ENCODE peak calls at places on chromosome 22, in ten cellular contexts. C is body of pancreas, R is transverse colon, J is psoas muscle, K is tibial nerve, S is adipocyte, H is left lung, T is left ventricle myocardium inferior, A is skeletal muscle cell, B is HL-60. Z is an unnamed sample.

GRCh38 chr22:47240116-47240515 is 477.7 kb downstream of the TBC1D22A start:
- DNase-seq in C (no peak), R (no peak), J (no peak), K (no peak), S (no peak), H (no peak), T (no peak), A (no peak), B (no peak), Z (no peak)

GRCh38 chr22:48585916-48586798 is 1241.5 kb downstream of the BRD1 start:
- DNase-seq in C (no peak), R (no peak), J (peak; percentile 25), K (no peak), S (no peak), H (no peak), T (no peak), A (no peak), B (no peak), Z (no peak)

GRCh38 chr22:49663311-49663711 is 164.4 kb downstream of the BRD1 start:
- DNase-seq in C (peak; percentile 8), R (no peak), J (no peak), K (no peak), S (no peak), H (no peak), T (no peak), A (no peak), B (no peak), Z (no peak)

GRCh38 chr22:41873391-41873790 is 40.5 kb downstream of the SREBF2 start:
- DNase-seq in C (no peak), R (no peak), J (no peak), K (no peak), S (no peak), H (no peak), T (no peak), A (no peak), B (no peak), Z (no peak)

GRCh38 chr22:23180301-23180892 is at the start of gene BCR:
- DNase-seq in C (peak; percentile 77), R (peak; percentile 82), J (peak; percentile 78), K (peak; percentile 58), S (peak; percentile 89), H (peak; percentile 72), T (peak; percentile 83), A (peak; percentile 30), B (no peak), Z (peak; percentile 57)

GRCh38 chr22:41833369-41834004 is 582 bp downstream of the SREBF2 start:
- DNase-seq in C (peak; percentile 49), R (peak; percentile 57), J (peak; percentile 73), K (peak; percentile 33), S (peak; percentile 71), H (peak; percentile 62), T (peak; percentile 30), A (no peak), B (peak; percentile 68), Z (peak; percentile 25)

GRCh38 chr22:40818192-40818746 is 877 bp downstream of the SLC25A17 start:
- DNase-seq in C (no peak), R (no peak), J (no peak), K (no peak), S (no peak), H (no peak), T (no peak), A (no peak), B (no peak), Z (no peak)

GRCh38 chr22:49524362-49524761 is 303.3 kb downstream of the BRD1 start:
- DNase-seq in C (no peak), R (no peak), J (no peak), K (no peak), S (no peak), H (no peak), T (no peak), A (no peak), B (no peak), Z (no peak)

GRCh38 chr22:42856179-42856864 is 751 bp downstream of the ARFGAP3 start:
- DNase-seq in C (peak; percentile 72), R (peak; percentile 71), J (peak; percentile 84), K (no peak), S (peak; percentile 73), H (peak; percentile 79), T (peak; percentile 62), A (no peak), B (peak; percentile 28), Z (peak; percentile 37)

GRCh38 chr22:41746563-41747400 is 47.5 kb downstream of the MEI1 start:
- DNase-seq in C (peak; percentile 76), R (peak; percentile 77), J (peak; percentile 79), K (peak; percentile 24), S (peak; percentile 91), H (peak; percentile 75), T (peak; percentile 51), A (peak; percentile 45), B (peak; percentile 69), Z (peak; percentile 84)

GRCh38 chr22:30777589-30777988 is 82.9 kb downstream of the OSBP2 start:
- DNase-seq in C (no peak), R (no peak), J (no peak), K (no peak), S (no peak), H (no peak), T (no peak), A (peak; percentile 46), B (no peak), Z (no peak)

GRCh38 chr22:24826710-24827285 is 20.8 kb downstream of the SGSM1 start:
- DNase-seq in C (no peak), R (peak; percentile 14), J (no peak), K (no peak), S (no peak), H (no peak), T (no peak), A (no peak), B (no peak), Z (no peak)
- H3K4me3 ChIP-seq in C (no peak overlapping the region), R (no peak overlapping the region), J (no peak overlapping the region), K (no peak overlapping the region), S (no peak overlapping the region), H (no peak overlapping the region), T (no peak overlapping the region), A (no peak overlapping the region), B (no peak overlapping the region), Z (no peak overlapping the region)

GRCh38 chr22:26168934-26169311 is 339 bp upstream of the SEZ6L start:
- DNase-seq in C (no peak), R (no peak), J (no peak), K (no peak), S (no peak), H (no peak), T (peak; percentile 13), A (no peak), B (no peak), Z (no peak)

GRCh38 chr22:26172389-26172990 is 3.2 kb downstream of the SEZ6L start:
- DNase-seq in C (peak; percentile 53), R (peak; percentile 33), J (peak; percentile 58), K (no peak), S (peak; percentile 41), H (no peak), T (no peak), A (no peak), B (no peak), Z (peak; percentile 22)

GRCh38 chr22:26169312-26170111 is at the start of gene SEZ6L:
- DNase-seq in C (no peak), R (no peak), J (peak; percentile 57), K (no peak), S (peak; percentile 48), H (no peak), T (peak; percentile 22), A (no peak), B (peak; percentile 30), Z (no peak)

GRCh38 chr22:26170112-26170492 is 840 bp downstream of the SEZ6L start:
- DNase-seq in C (no peak), R (no peak), J (no peak), K (no peak), S (no peak), H (no peak), T (no peak), A (no peak), B (no peak), Z (no peak)

DNA sequence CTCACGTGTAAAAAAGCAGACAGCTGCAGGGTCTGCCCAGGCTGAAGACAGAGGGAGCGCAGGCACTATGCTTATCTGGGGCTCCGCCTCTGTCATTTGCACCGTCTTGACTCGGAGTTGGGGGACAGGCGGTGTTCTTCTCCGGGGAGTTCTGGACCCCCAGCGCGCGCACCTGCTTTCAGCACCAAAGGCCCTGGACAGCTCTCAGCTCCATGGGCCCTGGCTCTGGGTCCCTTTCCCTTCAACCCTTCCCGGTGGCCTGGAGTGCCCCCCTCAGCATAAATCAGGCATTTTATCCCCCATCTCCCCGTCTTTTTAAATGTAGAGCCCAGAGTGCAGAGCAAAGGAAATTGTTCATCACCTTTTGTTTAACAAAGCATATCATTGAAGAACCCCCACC is 1.5 kb downstream of the SEZ6L start:
- DNase-seq in C (no peak), R (no peak), J (no peak), K (no peak), S (no peak), H (no peak), T (peak; percentile 13), A (no peak), B (no peak), Z (no peak)
- H3K4me3 ChIP-seq in C (no peak overlapping the region), R (no peak overlapping the region), J (no peak overlapping the region), K (no peak overlapping the region), S (no peak overlapping the region), H (no peak overlapping the region), T (no peak overlapping the region), A (no peak overlapping the region), B (no peak overlapping the region), Z (no peak overlapping the region)

GRCh38 chr22:43995798-43996169 is 28.3 kb upstream of the PARVB start:
- DNase-seq in C (no peak), R (no peak), J (no peak), K (no peak), S (no peak), H (no peak), T (no peak), A (no peak), B (no peak), Z (no peak)
- H3K4me3 ChIP-seq in C (no peak overlapping the region), R (no peak overlapping the region), J (peak overlapping the region; percentile 25), K (peak overlapping the region; percentile 17), S (no peak overlapping the region), H (no peak overlapping the region), T (peak overlapping the region; percentile 48), A (no peak overlapping the region), B (no peak overlapping the region), Z (no peak overlapping the region)

GRCh38 chr22:37418627-37419369 is 8.5 kb downstream of the ELFN2 start:
- DNase-seq in C (no peak), R (peak; percentile 22), J (no peak), K (no peak), S (no peak), H (peak; percentile 62), T (no peak), A (no peak), B (no peak), Z (no peak)

GRCh38 chr22:37419370-37419915 is 7.8 kb downstream of the ELFN2 start:
- DNase-seq in C (no peak), R (no peak), J (no peak), K (no peak), S (no peak), H (no peak), T (no peak), A (no peak), B (no peak), Z (no peak)

GRCh38 chr22:37421468-37421877 is 5.8 kb downstream of the ELFN2 start:
- DNase-seq in C (no peak), R (no peak), J (no peak), K (no peak), S (no peak), H (no peak), T (no peak), A (no peak), B (no peak), Z (no peak)

GRCh38 chr22:37419916-37420655 is 7.2 kb downstream of the ELFN2 start:
- DNase-seq in C (no peak), R (no peak), J (no peak), K (no peak), S (peak; percentile 24), H (no peak), T (no peak), A (no peak), B (no peak), Z (no peak)

GRCh38 chr22:37420656-37421467 is 6.4 kb downstream of the ELFN2 start:
- DNase-seq in C (no peak), R (no peak), J (no peak), K (no peak), S (no peak), H (no peak), T (no peak), A (no peak), B (no peak), Z (no peak)
- H3K4me3 ChIP-seq in C (no peak overlapping the region), R (no peak overlapping the region), J (no peak overlapping the region), K (peak overlapping the region; percentile 46), S (peak overlapping the region; percentile 44), H (no peak overlapping the region), T (peak overlapping the region; percentile 53), A (peak overlapping the region; percentile 40), B (no peak overlapping the region), Z (peak overlapping the region; percentile 44)

Z was measured in AG10803.